ENCODE peak calls at places on chromosomes 7 and 10, in seven cellular contexts. K is body of pancreas, C is GM23338, N is cardiac muscle cell, A is thyroid gland, S is lower lobe of right lung, T is colonic mucosa. D is an unnamed sample. For H3K4me1, the result is how much of the 10 kb centered on the place peaks cover.

GRCh38 chr7:154744226-154744860 is 258.6 kb downstream of the PAXIP1 start:
- DNase-seq in K (peak), C (peak), N (no peak), A (peak), S (no peak), T (peak), D (no peak)

GRCh38 chr7:99070361-99070760 is 73.5 kb downstream of the SMURF1 start:
- DNase-seq in K (no peak), C (no peak), N (no peak), A (no peak), S (no peak), T (no peak), D (no peak)

GRCh38 chr7:51467384-51468017 is 150.9 kb upstream of the COBL start:
- DNase-seq in K (no peak), C (no peak), N (no peak), A (no peak), S (no peak), T (no peak), D (no peak)

GRCh38 chr7:155901176-155901575 is 88.9 kb upstream of the SHH start:
- DNase-seq in K (no peak), C (no peak), N (no peak), A (no peak), S (no peak), T (no peak), D (no peak)

GRCh38 chr7:48084727-48085432 is 4.2 kb upstream of the UPP1 start:
- DNase-seq in K (peak), C (no peak), N (peak), A (peak), S (no peak), T (peak), D (peak)

GRCh38 chr10:123847686-123848432 is 43.7 kb downstream of the CPXM2 start:
- DNase-seq in K (no peak), C (no peak), N (peak), A (no peak), S (no peak), T (no peak), D (no peak)

GRCh38 chr7:29287366-29287765 is 92.8 kb downstream of the CHN2 start:
- DNase-seq in K (no peak), C (no peak), N (peak), A (no peak), S (no peak), T (no peak), D (no peak)

GRCh38 chr10:100653957-100654834 is 91.2 kb upstream of the PAX2 start:
- DNase-seq in K (no peak), C (peak), N (peak), A (no peak), S (no peak), T (no peak), D (no peak)

GRCh38 chr7:154918741-154919140 is 84.2 kb downstream of the PAXIP1 start:
- DNase-seq in K (no peak), C (no peak), N (no peak), A (no peak), S (no peak), T (no peak), D (no peak)

GRCh38 chr7:142782922-142783900 is 12.4 kb downstream of the PRSS2 start:
- DNase-seq in K (peak), C (peak), N (peak), A (peak), S (peak), T (peak), D (peak)

GRCh38 chr10:13831711-13832110 is 244.9 kb downstream of the PRPF18 start:
- DNase-seq in K (no peak), C (no peak), N (peak), A (no peak), S (no peak), T (no peak), D (no peak)

GRCh38 chr10:87927091-87927490 is 63.7 kb downstream of the PTEN start:
- DNase-seq in K (no peak), C (no peak), N (peak), A (no peak), S (no peak), T (no peak), D (no peak)

GRCh38 chr10:49123981-49124920 is 8.9 kb upstream of the VSTM4 start:
- DNase-seq in K (no peak), C (no peak), N (no peak), A (no peak), S (no peak), T (no peak), D (no peak)

GRCh38 chr7:17939111-17939669 is 1.1 kb downstream of the SNX13 start:
- DNase-seq in K (no peak), C (no peak), N (peak), A (no peak), S (no peak), T (peak), D (no peak)

GRCh38 chr10:131186547-131187253 is 124.8 kb downstream of the TCERG1L start:
- DNase-seq in K (no peak), C (no peak), N (no peak), A (no peak), S (no peak), T (no peak), D (no peak)

GRCh38 chr7:106588576-106589494 is 72.1 kb downstream of the CCDC71L start:
- DNase-seq in K (no peak), C (no peak), N (no peak), A (no peak), S (no peak), T (no peak), D (no peak)

GRCh38 chr7:31997423-31997822 is 72.8 kb downstream of the PDE1C start:
- DNase-seq in K (no peak), C (peak), N (no peak), A (no peak), S (no peak), T (no peak), D (no peak)

GRCh38 chr10:71638577-71639411 is 80.8 kb downstream of the C10orf105 start:
- DNase-seq in K (peak), C (no peak), N (no peak), A (no peak), S (peak), T (peak), D (no peak)

GRCh38 chr10:88064608-88065383 is 201.4 kb downstream of the PTEN start:
- DNase-seq in K (peak), C (no peak), N (peak), A (peak), S (peak), T (peak), D (peak)

GRCh38 chr7:130114374-130114773 is 44.0 kb downstream of the KLHDC10 start:
- DNase-seq in K (no peak), C (no peak), N (no peak), A (no peak), S (no peak), T (no peak), D (no peak)

GRCh38 chr10:102962259-102962658 is 44.2 kb downstream of the CNNM2 start:
- DNase-seq in K (no peak), C (no peak), N (no peak), A (no peak), S (no peak), T (no peak), D (no peak)

GRCh38 chr7:1501487-1502270 is 2.5 kb downstream of the INTS1 start:
- DNase-seq in K (no peak), C (no peak), N (no peak), A (no peak), S (no peak), T (no peak), D (no peak)

GRCh38 chr7:30927559-30927958 is 15.9 kb downstream of the AQP1 start:
- DNase-seq in K (no peak), C (no peak), N (no peak), A (no peak), S (no peak), T (no peak), D (no peak)

GRCh38 chr7:668139-668871 is 58.2 kb upstream of the DNAAF5 start:
- DNase-seq in K (peak), C (no peak), N (peak), A (peak), S (no peak), T (no peak), D (no peak)

GRCh38 chr10:5968037-5968680 is 9.2 kb downstream of the IL15RA start:
- DNase-seq in K (no peak), C (no peak), N (no peak), A (no peak), S (peak), T (peak), D (no peak)

GRCh38 chr10:21427804-21428481 is 97.5 kb downstream of the SKIDA1 start:
- DNase-seq in K (no peak), C (peak), N (no peak), A (no peak), S (no peak), T (no peak), D (no peak)

DNA sequence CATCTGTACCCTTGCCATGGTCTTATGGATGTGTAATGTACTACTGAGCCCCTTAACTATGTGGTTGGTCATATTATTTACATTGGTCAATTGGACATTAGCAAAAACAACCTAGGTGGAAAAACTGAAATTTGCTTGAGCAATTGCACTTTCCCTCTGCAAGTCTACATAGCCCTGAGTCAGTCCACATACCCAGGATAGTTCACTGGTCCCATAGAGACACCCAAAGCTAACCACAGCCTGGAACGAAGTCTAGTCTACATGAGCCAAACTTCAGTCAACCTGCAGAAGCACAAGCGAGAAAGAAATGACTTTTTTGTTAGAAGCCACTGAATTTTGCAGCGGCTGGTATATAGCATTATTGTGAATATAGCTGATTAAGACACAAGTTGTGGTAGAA is 37.6 kb upstream of the COL1A2 start:
- DNase-seq in K (no peak), C (no peak), N (no peak), A (no peak), S (no peak), T (no peak), D (no peak)
- H3K4me1 ChIP-seq in K (under half), C (under half), N (under half), A (under half), S (under half), T (under half), D (under half)

GRCh38 chr7:34277801-34278195 is 372.5 kb downstream of the BMPER start:
- DNase-seq in K (no peak), C (no peak), N (peak), A (no peak), S (no peak), T (no peak), D (no peak)

GRCh38 chr7:34275629-34276028 is 370.3 kb downstream of the BMPER start:
- DNase-seq in K (no peak), C (no peak), N (no peak), A (no peak), S (no peak), T (no peak), D (no peak)

GRCh38 chr7:34277016-34277800 is 371.9 kb downstream of the BMPER start:
- DNase-seq in K (no peak), C (peak), N (peak), A (no peak), S (no peak), T (no peak), D (no peak)

GRCh38 chr7:34282271-34282670 is 375.7 kb upstream of the NPSR1 start:
- DNase-seq in K (no peak), C (no peak), N (peak), A (no peak), S (no peak), T (no peak), D (no peak)

DNA sequence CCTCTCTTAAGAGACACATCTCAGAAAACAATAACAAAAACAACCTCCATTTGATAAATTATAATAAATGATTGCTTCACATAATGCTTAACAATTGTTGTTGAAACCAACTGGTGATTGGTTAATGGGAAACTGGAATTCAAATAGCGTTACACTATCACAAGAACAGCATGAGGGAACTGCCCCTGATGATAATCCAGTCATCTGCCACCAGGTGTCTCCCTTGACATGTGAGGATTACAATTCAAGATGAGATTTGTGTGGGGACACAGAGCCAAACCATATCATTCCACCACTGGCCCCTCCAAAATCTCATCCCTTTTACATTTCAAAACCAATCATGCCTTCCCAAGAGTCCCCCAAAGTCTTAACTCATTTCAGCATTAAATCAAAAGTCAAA is 375.9 kb downstream of the BMPER start:
- DNase-seq in K (no peak), C (peak), N (no peak), A (no peak), S (no peak), T (no peak), D (no peak)
- TF ChIP-seq CTCF in K (no peak), C (peak), N (no peak), A (no peak), S (no peak), T (no peak), D (no peak)

GRCh38 chr7:139769066-139769465 is 8.7 kb downstream of the HIPK2 start:
- DNase-seq in K (no peak), C (no peak), N (no peak), A (no peak), S (no peak), T (no peak), D (no peak)

GRCh38 chr7:139768249-139768824 is 9.5 kb downstream of the HIPK2 start:
- DNase-seq in K (no peak), C (no peak), N (no peak), A (no peak), S (no peak), T (no peak), D (no peak)

GRCh38 chr7:139765143-139765542 is 12.7 kb downstream of the HIPK2 start:
- DNase-seq in K (no peak), C (no peak), N (no peak), A (no peak), S (no peak), T (no peak), D (no peak)

GRCh38 chr7:139771001-139771956 is 6.5 kb downstream of the HIPK2 start:
- DNase-seq in K (no peak), C (no peak), N (peak), A (no peak), S (no peak), T (no peak), D (no peak)

DNA sequence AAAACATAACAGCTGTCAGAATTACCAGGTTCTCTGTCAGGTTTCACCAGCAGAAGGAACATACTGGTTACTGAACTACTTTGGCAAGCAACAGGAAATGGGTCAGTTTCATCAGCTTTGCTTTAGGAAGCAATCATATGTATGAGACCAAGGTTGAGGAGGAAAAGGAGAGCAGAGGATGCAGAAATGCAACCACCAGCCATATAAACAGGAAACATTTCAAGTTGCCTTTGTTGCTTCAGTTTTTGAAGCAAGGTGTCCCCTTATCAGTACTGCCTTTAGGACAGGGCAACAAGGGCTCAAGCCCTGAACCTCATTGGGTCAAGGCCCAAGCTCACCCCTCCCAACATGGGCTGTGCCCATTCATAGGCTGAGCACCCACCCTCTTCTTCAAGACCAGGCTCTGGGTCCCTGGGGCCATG is 10.2 kb downstream of the HIPK2 start:
- DNase-seq in K (no peak), C (no peak), N (peak), A (no peak), S (no peak), T (no peak), D (no peak)
- H3K4me1 ChIP-seq in K (half or more), C (under half), N (under half), A (under half), S (half or more), T (under half), D (half or more)

DNA sequence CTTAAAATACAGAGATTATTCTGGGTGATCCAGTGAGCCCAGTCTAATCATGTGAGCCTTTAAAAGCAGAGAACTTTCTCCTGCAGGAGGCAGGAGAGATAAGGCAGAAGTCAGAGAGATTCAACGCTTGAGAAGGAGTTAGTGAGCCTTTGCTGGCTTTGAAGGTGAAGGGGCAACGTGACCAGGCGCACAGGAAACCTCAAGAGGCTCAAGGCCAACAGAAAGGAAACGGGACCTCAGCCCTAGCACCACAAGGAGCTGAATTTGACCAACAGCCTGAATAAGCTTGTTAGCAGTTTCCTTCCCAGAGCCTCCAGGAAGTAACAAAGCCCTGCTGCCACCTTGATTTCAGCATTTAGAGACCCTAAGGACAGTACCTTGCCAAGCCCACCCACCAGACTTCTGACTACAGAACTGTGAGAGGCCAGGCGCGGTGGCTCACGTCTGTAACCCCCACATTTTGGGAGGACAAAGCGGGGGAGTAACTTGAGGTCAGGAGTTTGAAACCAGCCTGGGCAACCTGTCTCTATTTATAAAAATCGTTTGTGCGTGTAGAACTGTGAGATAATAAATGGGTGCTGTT is 87.3 kb upstream of the KAT6B start:
- DNase-seq in K (peak), C (peak), N (peak), A (peak), S (no peak), T (peak), D (no peak)
- TF ChIP-seq CTCF in K (peak), C (no peak), N (peak), A (no peak), S (peak), T (no peak), D (no peak)

GRCh38 chr10:30829921-30830671 is 200.5 kb upstream of the LYZL2 start:
- DNase-seq in K (no peak), C (no peak), N (peak), A (no peak), S (no peak), T (no peak), D (no peak)
- H3K4me1 ChIP-seq in K (under half), C (under half), N (under half), A (under half), S (under half), T (under half), D (under half)

DNA sequence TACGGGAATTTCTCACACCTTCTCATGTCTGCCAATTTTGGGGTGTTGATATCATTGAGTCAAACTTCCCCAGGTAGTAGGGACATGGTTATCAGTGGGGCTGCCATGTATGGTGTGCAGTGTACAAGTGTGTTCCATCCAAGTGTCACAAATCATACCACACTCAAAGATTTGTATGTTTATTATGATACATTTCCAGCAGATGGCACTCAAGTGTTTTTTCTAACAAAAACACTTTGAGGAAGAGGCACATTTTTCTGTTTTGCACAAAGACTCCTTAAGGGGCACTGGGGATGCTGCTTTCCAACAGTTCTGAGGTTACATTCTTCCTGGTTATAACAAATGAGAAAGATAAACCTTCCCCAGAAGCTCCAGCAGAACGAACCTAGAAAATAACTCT is 414.5 kb downstream of the REEP3 start:
- DNase-seq in K (no peak), C (peak), N (peak), A (no peak), S (no peak), T (no peak), D (no peak)
- TF ChIP-seq CTCF in K (no peak), C (no peak), N (peak), A (no peak), S (no peak), T (no peak), D (no peak)

GRCh38 chr10:3635248-3635647 is 149.8 kb downstream of the KLF6 start:
- DNase-seq in K (peak), C (no peak), N (no peak), A (no peak), S (no peak), T (no peak), D (no peak)
- H3K4me1 ChIP-seq in K (under half), C (under half), N (under half), A (under half), S (under half), T (under half), D (under half)

DNA sequence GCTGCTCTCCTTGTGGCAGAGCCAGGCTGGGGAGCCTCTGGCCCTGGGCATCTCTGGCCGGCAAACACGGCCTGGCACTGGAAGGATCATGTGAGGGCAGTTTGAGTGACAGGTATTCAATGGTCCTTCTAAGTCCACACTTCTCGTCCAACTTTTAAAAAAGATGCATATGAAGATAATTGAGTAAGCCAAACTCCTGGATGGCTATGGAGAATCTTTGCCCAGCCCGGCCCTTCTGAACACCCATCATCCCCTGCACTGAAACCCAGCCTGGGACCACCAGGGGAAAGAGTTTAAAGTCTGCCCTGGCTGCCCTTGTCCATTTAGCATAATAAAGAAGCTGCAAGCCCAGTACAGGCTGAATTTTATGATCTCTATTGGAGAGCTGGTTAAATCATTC is 4.1 kb downstream of the PTF1A start:
- DNase-seq in K (peak), C (no peak), N (no peak), A (no peak), S (no peak), T (no peak), D (no peak)
- TF ChIP-seq CTCF in K (no peak), C (no peak), N (no peak), A (no peak), S (no peak), T (no peak), D (no peak)

DNA sequence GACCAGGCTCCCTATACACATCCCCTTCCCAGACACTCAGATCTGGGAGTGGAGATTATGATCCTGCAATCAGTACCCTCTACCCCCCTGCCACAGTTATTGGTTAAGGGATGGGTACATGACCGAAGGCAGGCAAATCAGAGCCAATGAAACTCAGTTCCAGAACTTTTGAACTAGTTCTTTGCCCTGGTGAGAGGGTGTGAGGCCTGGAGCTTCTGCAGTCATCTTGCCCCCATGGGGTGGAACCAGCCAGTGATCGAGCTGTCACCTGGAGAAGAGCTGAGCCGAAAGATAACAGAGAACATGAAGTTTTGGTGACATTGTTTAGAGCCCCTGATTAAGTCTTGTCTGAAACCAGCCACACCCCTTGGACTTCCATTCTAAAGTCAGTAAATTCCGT is 88.2 kb upstream of the DUSP5 start:
- DNase-seq in K (no peak), C (no peak), N (no peak), A (no peak), S (no peak), T (no peak), D (no peak)
- H3K4me1 ChIP-seq in K (under half), C (under half), N (half or more), A (under half), S (under half), T (under half), D (under half)